ENCODE peak calls at places on chromosome 9, in ten cellular contexts. R is BJ; Y is stimulated activated CD4-positive, alpha-beta T cell treated with anti-CD3 and anti-CD28 coated beads, Interleukin-1b, Interleukin-23, amount 100 ng/mL, for 4 hours; L is OCI-LY7; T is amygdala; V is GM23248; U is activated T-cell treated with anti-CD3 and anti-CD28 coated beads, Interleukin-2, amount 50 U/mL, for 72 hours; A is stimulated activated naive CD4-positive, alpha-beta T cell; K is activated CD4-positive, CD25-positive, alpha-beta regulatory T cell; E is SHP77. F is an unnamed sample.

GRCh38 chr9:81844131-81844567 is 84.1 kb upstream of the SPATA31D4 start:
- DNase-seq in R (no peak), Y (no peak), L (no peak), T (no peak), V (no peak), U (no peak), A (no peak), K (no peak), E (no peak), F (no peak)

GRCh38 chr9:82923410-82924242 is 139.3 kb downstream of the RASEF start:
- DNase-seq in R (no peak), Y (no peak), L (peak), T (no peak), V (no peak), U (no peak), A (no peak), K (no peak), E (no peak), F (no peak)

GRCh38 chr9:91071185-91071990 is 269.8 kb downstream of the SYK start:
- DNase-seq in R (peak), Y (no peak), L (no peak), T (no peak), V (peak), U (peak), A (no peak), K (no peak), E (peak), F (peak)

GRCh38 chr9:114001794-114002261 is 76.3 kb downstream of the AMBP start:
- DNase-seq in R (no peak), Y (no peak), L (no peak), T (no peak), V (no peak), U (no peak), A (no peak), K (no peak), E (no peak), F (no peak)

GRCh38 chr9:110769667-110770066 is 101.1 kb downstream of the MUSK start:
- DNase-seq in R (no peak), Y (no peak), L (no peak), T (no peak), V (peak), U (no peak), A (no peak), K (no peak), E (no peak), F (no peak)

GRCh38 chr9:20023237-20023928 is 234.5 kb upstream of the SLC24A2 start:
- DNase-seq in R (no peak), Y (no peak), L (no peak), T (no peak), V (no peak), U (no peak), A (no peak), K (no peak), E (no peak), F (no peak)

GRCh38 chr9:91374939-91375338 is 13.2 kb upstream of the AUH start:
- DNase-seq in R (peak), Y (no peak), L (no peak), T (no peak), V (peak), U (no peak), A (no peak), K (no peak), E (no peak), F (no peak)

GRCh38 chr9:19976226-19976625 is 187.4 kb upstream of the SLC24A2 start:
- DNase-seq in R (no peak), Y (peak), L (peak), T (no peak), V (no peak), U (peak), A (no peak), K (peak), E (no peak), F (no peak)

GRCh38 chr9:20022410-20022809 is 233.6 kb upstream of the SLC24A2 start:
- DNase-seq in R (no peak), Y (no peak), L (no peak), T (no peak), V (peak), U (no peak), A (no peak), K (no peak), E (no peak), F (no peak)

GRCh38 chr9:134451700-134452458 is 125.6 kb downstream of the RXRA start:
- DNase-seq in R (no peak), Y (no peak), L (no peak), T (no peak), V (no peak), U (no peak), A (no peak), K (no peak), E (no peak), F (no peak)

GRCh38 chr9:110040788-110041187 is 167.2 kb downstream of the C9orf152 start:
- DNase-seq in R (no peak), Y (no peak), L (no peak), T (no peak), V (peak), U (no peak), A (no peak), K (no peak), E (no peak), F (no peak)

GRCh38 chr9:34961574-34962480 is 3.7 kb downstream of the PHF24 start:
- DNase-seq in R (no peak), Y (no peak), L (no peak), T (no peak), V (peak), U (peak), A (no peak), K (no peak), E (no peak), F (no peak)

GRCh38 chr9:34036625-34037024 is 12.1 kb downstream of the UBAP2 start:
- DNase-seq in R (no peak), Y (no peak), L (no peak), T (no peak), V (no peak), U (no peak), A (no peak), K (no peak), E (no peak), F (no peak)

GRCh38 chr9:134751630-134752029 is 110.0 kb downstream of the COL5A1 start:
- DNase-seq in R (no peak), Y (no peak), L (no peak), T (no peak), V (no peak), U (no peak), A (no peak), K (no peak), E (no peak), F (no peak)

GRCh38 chr9:91486699-91487497 is 63.3 kb upstream of the NFIL3 start:
- DNase-seq in R (no peak), Y (no peak), L (no peak), T (no peak), V (peak), U (no peak), A (no peak), K (no peak), E (no peak), F (no peak)

GRCh38 chr9:94895668-94896067 is 169.2 kb downstream of the AOPEP start:
- DNase-seq in R (no peak), Y (no peak), L (no peak), T (no peak), V (no peak), U (no peak), A (no peak), K (no peak), E (no peak), F (no peak)

GRCh38 chr9:31847963-31848362 is 536.5 kb upstream of the ACO1 start:
- DNase-seq in R (no peak), Y (no peak), L (no peak), T (no peak), V (no peak), U (no peak), A (no peak), K (no peak), E (no peak), F (no peak)

GRCh38 chr9:108671156-108671555 is 184.6 kb downstream of the ACTL7B start:
- DNase-seq in R (peak), Y (no peak), L (no peak), T (no peak), V (peak), U (no peak), A (no peak), K (no peak), E (peak), F (no peak)

GRCh38 chr9:21252727-21253547 is 13.1 kb upstream of the IFNA14 start:
- DNase-seq in R (no peak), Y (no peak), L (peak), T (no peak), V (peak), U (peak), A (no peak), K (no peak), E (peak), F (peak)

GRCh38 chr9:124899845-124900244 is 37.9 kb downstream of the ARPC5L start:
- DNase-seq in R (no peak), Y (no peak), L (no peak), T (no peak), V (no peak), U (no peak), A (no peak), K (no peak), E (no peak), F (no peak)

GRCh38 chr9:93670208-93671029 is 94.0 kb downstream of the PHF2 start:
- DNase-seq in R (no peak), Y (no peak), L (no peak), T (no peak), V (peak), U (peak), A (no peak), K (no peak), E (no peak), F (peak)

GRCh38 chr9:75101004-75101601 is 12.8 kb downstream of the OSTF1 start:
- DNase-seq in R (no peak), Y (no peak), L (no peak), T (no peak), V (no peak), U (no peak), A (no peak), K (no peak), E (no peak), F (peak)

GRCh38 chr9:128061305-128061704 is 5.8 kb downstream of the NAIF1 start:
- DNase-seq in R (no peak), Y (no peak), L (no peak), T (no peak), V (no peak), U (no peak), A (no peak), K (no peak), E (no peak), F (no peak)

GRCh38 chr9:111276723-111277122 is 53.3 kb downstream of the OR2K2 start:
- DNase-seq in R (no peak), Y (no peak), L (peak), T (no peak), V (no peak), U (no peak), A (no peak), K (no peak), E (no peak), F (no peak)

GRCh38 chr9:136023401-136024225 is 62.4 kb upstream of the UBAC1 start:
- DNase-seq in R (peak), Y (no peak), L (no peak), T (peak), V (peak), U (no peak), A (no peak), K (no peak), E (peak), F (peak)

GRCh38 chr9:35035851-35036701 is 36.3 kb downstream of the VCP start:
- DNase-seq in R (no peak), Y (no peak), L (no peak), T (no peak), V (peak), U (peak), A (peak), K (peak), E (no peak), F (peak)

GRCh38 chr9:16268037-16269010 is 602.1 kb downstream of the BNC2 start:
- DNase-seq in R (no peak), Y (no peak), L (no peak), T (no peak), V (peak), U (no peak), A (no peak), K (no peak), E (no peak), F (peak)

GRCh38 chr9:3012843-3013242 is 168.9 kb upstream of the PUM3 start:
- DNase-seq in R (no peak), Y (no peak), L (no peak), T (no peak), V (no peak), U (no peak), A (no peak), K (no peak), E (no peak), F (no peak)

GRCh38 chr9:106287108-106287631 is 575.8 kb upstream of the ZNF462 start:
- DNase-seq in R (no peak), Y (no peak), L (no peak), T (no peak), V (no peak), U (no peak), A (no peak), K (no peak), E (no peak), F (peak)

GRCh38 chr9:93508207-93508606 is 54.8 kb upstream of the FAM120AOS start:
- DNase-seq in R (no peak), Y (no peak), L (no peak), T (no peak), V (no peak), U (no peak), A (no peak), K (no peak), E (no peak), F (no peak)

GRCh38 chr9:94014845-94015244 is 59.7 kb upstream of the BARX1 start:
- DNase-seq in R (no peak), Y (no peak), L (no peak), T (no peak), V (no peak), U (no peak), A (no peak), K (no peak), E (peak), F (no peak)

GRCh38 chr9:21836437-21837161 is 34.2 kb downstream of the MTAP start:
- DNase-seq in R (peak), Y (no peak), L (no peak), T (no peak), V (peak), U (no peak), A (no peak), K (no peak), E (no peak), F (no peak)

GRCh38 chr9:100756217-100756616 is 178.3 kb downstream of the CAVIN4 start:
- DNase-seq in R (no peak), Y (no peak), L (no peak), T (no peak), V (peak), U (no peak), A (no peak), K (no peak), E (peak), F (no peak)

GRCh38 chr9:83472221-83472665 is 66.0 kb downstream of the FRMD3 start:
- DNase-seq in R (peak), Y (no peak), L (no peak), T (no peak), V (peak), U (no peak), A (no peak), K (no peak), E (no peak), F (no peak)